ENCODE peak calls at places on chromosomes 13 and 19, in five cellular contexts. I is breast epithelium, U is psoas muscle, Y is uterus, C is IMR-90. D is an unnamed sample. For H3K4me1, the result is how much of the 10 kb centered on the place peaks cover.

GRCh38 chr19:31285744-31286143 is 63.5 kb downstream of the TSHZ3 start:
- DNase-seq in I (no peak), U (no peak), Y (peak), C (peak), D (no peak)

GRCh38 chr19:35164418-35164817 is 9.9 kb downstream of the FXYD5 start:
- DNase-seq in I (no peak), U (no peak), Y (no peak), C (no peak), D (no peak)

GRCh38 chr13:103031332-103031873 is 34.8 kb downstream of the SLC10A2 start:
- DNase-seq in I (no peak), U (no peak), Y (no peak), C (no peak), D (no peak)

GRCh38 chr19:35204799-35205732 is 23.5 kb downstream of the FAM187B start:
- DNase-seq in I (no peak), U (no peak), Y (no peak), C (no peak), D (peak)

GRCh38 chr19:13652810-13653590 is 111.3 kb upstream of the MRI1 start:
- DNase-seq in I (no peak), U (no peak), Y (no peak), C (no peak), D (no peak)

GRCh38 chr19:54114340-54114826 is 1.1 kb downstream of the TFPT start:
- DNase-seq in I (no peak), U (peak), Y (no peak), C (peak), D (no peak)

GRCh38 chr19:35859414-35859813 is 2.7 kb downstream of the KIRREL2 start:
- DNase-seq in I (no peak), U (no peak), Y (no peak), C (no peak), D (no peak)

GRCh38 chr19:653425-653824 is 9.6 kb downstream of the RNF126 start:
- DNase-seq in I (no peak), U (no peak), Y (no peak), C (no peak), D (no peak)

GRCh38 chr19:6765738-6766356 is 1.4 kb downstream of the SH2D3A start:
- DNase-seq in I (peak), U (no peak), Y (no peak), C (no peak), D (no peak)

GRCh38 chr13:72570019-72570418 is 157.4 kb downstream of the MZT1 start:
- DNase-seq in I (no peak), U (no peak), Y (no peak), C (no peak), D (no peak)

GRCh38 chr19:45630463-45630862 is 8.7 kb downstream of the EML2 start:
- DNase-seq in I (no peak), U (no peak), Y (no peak), C (peak), D (no peak)

GRCh38 chr19:35545855-35546381 is 492 bp downstream of the TMEM147 start:
- DNase-seq in I (peak), U (peak), Y (no peak), C (no peak), D (no peak)

GRCh38 chr13:80400164-80400767 is 59.3 kb upstream of the SPRY2 start:
- DNase-seq in I (no peak), U (no peak), Y (no peak), C (no peak), D (no peak)

GRCh38 chr19:18713550-18714117 is 30.2 kb downstream of the CRTC1 start:
- DNase-seq in I (no peak), U (no peak), Y (no peak), C (no peak), D (no peak)

GRCh38 chr13:28425796-28426195 is 69.1 kb downstream of the FLT1 start:
- DNase-seq in I (no peak), U (no peak), Y (no peak), C (peak), D (no peak)

GRCh38 chr13:46495647-46496046 is 57.3 kb upstream of the LRCH1 start:
- DNase-seq in I (no peak), U (no peak), Y (no peak), C (no peak), D (no peak)

GRCh38 chr13:60574706-60575105 is 177.7 kb downstream of the TDRD3 start:
- DNase-seq in I (no peak), U (no peak), Y (no peak), C (no peak), D (no peak)

GRCh38 chr13:72180253-72180952 is 313.4 kb upstream of the DACH1 start:
- DNase-seq in I (no peak), U (no peak), Y (no peak), C (peak), D (no peak)

GRCh38 chr13:72527333-72527732 is 200.1 kb downstream of the MZT1 start:
- DNase-seq in I (no peak), U (no peak), Y (no peak), C (no peak), D (no peak)

GRCh38 chr19:5775668-5776309 is 8.8 kb downstream of the PRR22 start:
- DNase-seq in I (no peak), U (no peak), Y (no peak), C (peak), D (no peak)

GRCh38 chr13:25872871-25873607 is 178.8 kb downstream of the SHISA2 start:
- DNase-seq in I (no peak), U (peak), Y (no peak), C (no peak), D (no peak)

GRCh38 chr19:7415163-7415856 is 66.6 kb downstream of the ARHGEF18 start:
- DNase-seq in I (no peak), U (no peak), Y (no peak), C (peak), D (no peak)

GRCh38 chr19:31496076-31496475 is 146.8 kb upstream of the TSHZ3 start:
- DNase-seq in I (no peak), U (no peak), Y (no peak), C (no peak), D (no peak)

GRCh38 chr19:48368942-48369341 is 4.8 kb downstream of the SYNGR4 start:
- DNase-seq in I (no peak), U (no peak), Y (no peak), C (no peak), D (no peak)

GRCh38 chr19:44757057-44757734 is 8.7 kb downstream of the BCL3 start:
- DNase-seq in I (no peak), U (peak), Y (peak), C (peak), D (peak)

GRCh38 chr13:107865643-107866006 is 349.7 kb downstream of the LIG4 start:
- DNase-seq in I (no peak), U (no peak), Y (no peak), C (peak), D (no peak)

GRCh38 chr19:35389192-35389861 is 18.5 kb downstream of the GPR42 start:
- DNase-seq in I (no peak), U (no peak), Y (no peak), C (no peak), D (no peak)

GRCh38 chr13:24777171-24777570 is 13.2 kb downstream of the RNF17 start:
- DNase-seq in I (no peak), U (no peak), Y (no peak), C (no peak), D (no peak)

GRCh38 chr13:110450016-110450900 is 111.3 kb downstream of the RAB20 start:
- DNase-seq in I (no peak), U (peak), Y (no peak), C (no peak), D (no peak)

GRCh38 chr13:113898391-113898790 is 34.5 kb upstream of the GAS6 start:
- DNase-seq in I (peak), U (no peak), Y (no peak), C (no peak), D (no peak)

GRCh38 chr13:41018583-41018909 is 570 bp downstream of the ELF1 start:
- DNase-seq in I (no peak), U (no peak), Y (no peak), C (no peak), D (no peak)
- H3K4me1 ChIP-seq in I (under half), U (under half), Y (under half), C (under half), D (half or more)

GRCh38 chr13:84455143-84455905 is 573.0 kb upstream of the SLITRK1 start:
- DNase-seq in I (no peak), U (no peak), Y (no peak), C (no peak), D (no peak)
- TF ChIP-seq CTCF in I (no peak), U (no peak), Y (no peak), C (no peak), D (no peak)

DNA sequence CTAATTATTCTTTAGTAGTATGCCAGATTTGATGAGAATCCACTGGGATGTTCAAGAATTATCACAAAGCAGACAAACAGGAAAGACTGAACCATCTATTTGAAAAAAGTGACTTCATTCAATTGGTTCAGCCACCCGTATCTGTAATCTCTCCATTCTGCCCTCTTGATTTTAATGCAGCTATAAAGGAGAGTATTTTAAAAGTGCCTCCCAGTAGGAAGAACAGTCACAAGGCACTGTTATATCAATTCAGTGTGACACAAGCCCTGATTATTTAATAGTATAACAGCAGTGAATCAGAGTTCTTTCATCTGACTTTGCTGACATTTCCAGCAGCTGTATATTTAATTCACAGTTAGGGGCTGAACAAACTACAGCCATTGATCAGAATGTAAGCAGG is 77.3 kb upstream of the SLAIN1 start:
- DNase-seq in I (no peak), U (no peak), Y (no peak), C (no peak), D (no peak)
- H3K4me1 ChIP-seq in I (under half), U (under half), Y (under half), C (under half), D (under half)

GRCh38 chr19:17235618-17236413 is 9.8 kb downstream of the OCEL1 start:
- DNase-seq in I (peak), U (peak), Y (peak), C (peak), D (no peak)
- TF ChIP-seq CTCF in I (peak), U (peak), Y (peak), C (peak), D (peak)

GRCh38 chr13:112710855-112711527 is 21.2 kb downstream of the ATP11A start:
- DNase-seq in I (no peak), U (peak), Y (peak), C (no peak), D (no peak)
- H3K4me1 ChIP-seq in I (under half), U (under half), Y (under half), C (under half), D (under half)

GRCh38 chr19:55344444-55344843 is 4.8 kb downstream of the KMT5C start:
- DNase-seq in I (peak), U (no peak), Y (no peak), C (no peak), D (no peak)
- TF ChIP-seq CTCF in I (no peak), U (no peak), Y (no peak), C (no peak), D (no peak)

D was measured in tibial nerve.